ENCODE peak calls at places on chromosome 5, in four cellular contexts. Y is effector CD4-positive, alpha-beta T cell; Z is activated CD8-positive, alpha-beta T cell treated with anti-CD3 and anti-CD28 coated beads, Interleukin-2, amount 10 ng/mL, durations not matched to agents 7 days and 5 days; G is NCI-H146. W is an unnamed sample.

GRCh38 chr5:57247765-57248164 is 73.9 kb downstream of the GPBP1 start:
- DNase-seq in Y (no peak), Z (no peak), G (no peak), W (no peak)

GRCh38 chr5:10133830-10134229 is 115.9 kb downstream of the ATPSCKMT start:
- DNase-seq in Y (no peak), Z (no peak), G (no peak), W (no peak)

GRCh38 chr5:74957029-74957781 is 91.0 kb upstream of the FAM169A start:
- DNase-seq in Y (no peak), Z (no peak), G (no peak), W (no peak)

GRCh38 chr5:147037517-147038205 is 159.1 kb upstream of the PPP2R2B start:
- DNase-seq in Y (no peak), Z (no peak), G (no peak), W (no peak)

GRCh38 chr5:1824109-1824821 is 23.1 kb downstream of the NDUFS6 start:
- DNase-seq in Y (no peak), Z (no peak), G (no peak), W (no peak)

GRCh38 chr5:105131045-105131444 is 1568.5 kb upstream of the NUDT12 start:
- DNase-seq in Y (no peak), Z (no peak), G (no peak), W (no peak)

GRCh38 chr5:5350101-5350500 is 72.4 kb upstream of the ICE1 start:
- DNase-seq in Y (no peak), Z (no peak), G (no peak), W (no peak)

GRCh38 chr5:133924221-133924920 is 44.1 kb downstream of the C5orf15 start:
- DNase-seq in Y (no peak), Z (no peak), G (no peak), W (no peak)

GRCh38 chr5:143964919-143965318 is 153.0 kb downstream of the HMHB1 start:
- DNase-seq in Y (no peak), Z (no peak), G (no peak), W (no peak)

GRCh38 chr5:133285583-133286021 is 233.8 kb downstream of the HSPA4 start:
- DNase-seq in Y (no peak), Z (no peak), G (no peak), W (peak)

GRCh38 chr5:170818222-170818621 is 34.7 kb downstream of the GABRP start:
- DNase-seq in Y (no peak), Z (no peak), G (no peak), W (no peak)

GRCh38 chr5:130710596-130710995 is 454.5 kb downstream of the HINT1 start:
- DNase-seq in Y (no peak), Z (no peak), G (no peak), W (no peak)

GRCh38 chr5:83914662-83915418 is 194.2 kb upstream of the HAPLN1 start:
- DNase-seq in Y (no peak), Z (no peak), G (no peak), W (no peak)

GRCh38 chr5:144028644-144029043 is 141.8 kb downstream of the YIPF5 start:
- DNase-seq in Y (no peak), Z (no peak), G (no peak), W (no peak)

GRCh38 chr5:78547731-78548189 is 100.8 kb downstream of the LHFPL2 start:
- DNase-seq in Y (no peak), Z (no peak), G (no peak), W (no peak)

GRCh38 chr5:88785396-88786216 is 97.4 kb downstream of the MEF2C start:
- DNase-seq in Y (no peak), Z (no peak), G (no peak), W (no peak)

GRCh38 chr5:161897033-161897432 is 49.1 kb downstream of the GABRA1 start:
- DNase-seq in Y (no peak), Z (no peak), G (no peak), W (no peak)

GRCh38 chr5:149143470-149143869 is 2.2 kb downstream of the ABLIM3 start:
- DNase-seq in Y (no peak), Z (no peak), G (no peak), W (no peak)

GRCh38 chr5:95864456-95864855 is 41.9 kb upstream of the GLRX start:
- DNase-seq in Y (no peak), Z (no peak), G (no peak), W (no peak)

GRCh38 chr5:172886396-172886932 is 52.4 kb downstream of the ERGIC1 start:
- DNase-seq in Y (no peak), Z (no peak), G (no peak), W (no peak)

GRCh38 chr5:140162275-140162674 is 12.7 kb upstream of the CYSTM1 start:
- DNase-seq in Y (no peak), Z (no peak), G (no peak), W (no peak)

GRCh38 chr5:140647042-140647341 is 438 bp downstream of the NDUFA2 start:
- DNase-seq in Y (no peak), Z (no peak), G (no peak), W (no peak)

GRCh38 chr5:65760504-65761275 is 38.7 kb downstream of the NLN start:
- DNase-seq in Y (peak), Z (peak), G (peak), W (peak)

GRCh38 chr5:15365040-15365439 is 134.9 kb upstream of the FBXL7 start:
- DNase-seq in Y (no peak), Z (no peak), G (no peak), W (no peak)

GRCh38 chr5:21858441-21858840 is 994.7 kb downstream of the CDH12 start:
- DNase-seq in Y (no peak), Z (no peak), G (no peak), W (no peak)

GRCh38 chr5:53733853-53734252 is 173.4 kb downstream of the NDUFS4 start:
- DNase-seq in Y (no peak), Z (no peak), G (peak), W (no peak)

GRCh38 chr5:135433626-135434426 is 13.3 kb downstream of the DCANP1 start:
- DNase-seq in Y (no peak), Z (peak), G (no peak), W (peak)

GRCh38 chr5:152262667-152263066 is 142.4 kb downstream of the NMUR2 start:
- DNase-seq in Y (no peak), Z (no peak), G (no peak), W (no peak)

GRCh38 chr5:24401767-24402166 is 243.0 kb downstream of the CDH10 start:
- DNase-seq in Y (no peak), Z (no peak), G (no peak), W (no peak)

W was measured in DND-41.